ENCODE peak calls at places on chromosome 1, in six cellular contexts. S is astrocyte, C is prostate gland, Q is tibial artery, O is sigmoid colon, W is ovary. G is an unnamed sample.
A peak's percentile ranks its signal among the peaks of the same experiment; 100 is the strongest.

GRCh38 chr1:212814989-212815388 is 23.3 kb downstream of the TATDN3 start:
- DNase-seq in S (no peak), C (peak; percentile 13), Q (no peak), O (no peak), W (no peak), G (no peak)

GRCh38 chr1:46173361-46173856 is 1.5 kb upstream of the TSPAN1 start:
- DNase-seq in S (peak; percentile 22), C (no peak), Q (no peak), O (no peak), W (no peak), G (no peak)

GRCh38 chr1:110771245-110772022 is 96.7 kb upstream of the KCNA3 start:
- DNase-seq in S (no peak), C (no peak), Q (no peak), O (no peak), W (no peak), G (no peak)

GRCh38 chr1:83055391-83056170 is 943.4 kb downstream of the TTLL7 start:
- DNase-seq in S (no peak), C (peak; percentile 24), Q (no peak), O (no peak), W (no peak), G (no peak)

GRCh38 chr1:177425241-177425640 is 254.5 kb downstream of the BRINP2 start:
- DNase-seq in S (no peak), C (no peak), Q (no peak), O (no peak), W (no peak), G (no peak)

GRCh38 chr1:41712687-41713086 is 206.0 kb downstream of the HIVEP3 start:
- DNase-seq in S (no peak), C (no peak), Q (no peak), O (no peak), W (no peak), G (no peak)

GRCh38 chr1:101144868-101145808 is 91.7 kb upstream of the S1PR1 start:
- DNase-seq in S (peak; percentile 61), C (no peak), Q (no peak), O (no peak), W (no peak), G (no peak)

GRCh38 chr1:235513495-235514366 is 9.5 kb upstream of the B3GALNT2 start:
- DNase-seq in S (peak; percentile 45), C (peak; percentile 67), Q (no peak), O (no peak), W (peak; percentile 33), G (peak; percentile 24)

DNA sequence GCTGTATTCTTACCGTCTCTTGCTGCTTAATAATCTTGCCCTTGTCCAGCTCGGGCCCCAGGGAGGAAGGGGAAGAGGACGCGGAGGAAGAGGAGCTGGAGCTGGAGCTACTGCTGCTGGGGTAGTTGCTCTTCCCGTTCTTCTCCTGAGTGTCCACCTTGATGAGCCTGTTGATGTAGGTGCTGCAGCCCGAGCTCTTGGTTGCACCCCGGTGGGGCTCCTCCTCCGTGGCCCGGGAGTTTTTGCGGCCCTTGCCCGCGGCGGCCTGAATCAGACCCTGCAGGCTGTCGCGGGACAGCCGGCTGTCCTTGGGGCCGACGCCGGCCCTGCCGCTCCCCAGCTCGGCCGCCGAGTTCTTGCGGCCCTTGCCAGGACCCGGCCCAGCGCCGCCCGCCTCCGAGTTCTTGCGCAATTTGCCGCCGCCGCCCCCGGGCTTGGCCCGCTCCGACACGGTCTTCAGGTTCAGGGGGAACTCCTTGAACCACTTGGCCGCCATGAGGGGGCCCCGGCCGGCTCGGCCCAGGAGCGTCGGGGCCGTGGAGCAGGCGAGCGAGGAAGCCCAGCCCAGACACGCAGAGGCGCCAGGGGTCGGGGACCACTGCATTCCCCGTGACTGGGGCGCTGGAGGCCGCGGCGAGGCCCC is 475 bp upstream of the TDRD10 start:
- DNase-seq in S (no peak), C (no peak), Q (peak; percentile 77), O (peak; percentile 78), W (peak; percentile 77), G (peak; percentile 37)
- H3K4me3 ChIP-seq in S (no peak overlapping the region), C (peak overlapping the region; percentile 30), Q (peak overlapping the region; percentile 54), O (peak overlapping the region; percentile 28), W (peak overlapping the region; percentile 46), G (no peak overlapping the region)

DNA sequence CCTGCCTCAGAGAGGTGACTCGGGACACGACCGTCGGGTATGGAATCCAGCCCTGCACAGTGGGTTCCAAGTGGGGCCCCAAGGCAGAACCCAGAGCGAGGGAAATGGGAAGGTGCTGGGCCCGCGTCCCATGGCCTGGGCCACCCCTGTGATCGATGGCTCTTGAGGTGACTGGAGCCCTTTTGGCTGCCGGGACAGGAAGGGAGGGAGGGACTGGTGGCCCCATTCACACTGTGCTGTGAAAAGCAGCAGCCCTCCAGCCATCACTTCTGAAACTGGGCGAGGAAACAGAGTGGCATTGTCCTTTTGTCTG is 110.4 kb upstream of the IFFO2 start:
- DNase-seq in S (no peak), C (no peak), Q (no peak), O (no peak), W (no peak), G (no peak)
- H3K27ac ChIP-seq in S (no peak overlapping the region), C (peak overlapping the region; percentile 90), Q (no peak overlapping the region), O (no peak overlapping the region), W (no peak overlapping the region), G (peak overlapping the region; percentile 82)

DNA sequence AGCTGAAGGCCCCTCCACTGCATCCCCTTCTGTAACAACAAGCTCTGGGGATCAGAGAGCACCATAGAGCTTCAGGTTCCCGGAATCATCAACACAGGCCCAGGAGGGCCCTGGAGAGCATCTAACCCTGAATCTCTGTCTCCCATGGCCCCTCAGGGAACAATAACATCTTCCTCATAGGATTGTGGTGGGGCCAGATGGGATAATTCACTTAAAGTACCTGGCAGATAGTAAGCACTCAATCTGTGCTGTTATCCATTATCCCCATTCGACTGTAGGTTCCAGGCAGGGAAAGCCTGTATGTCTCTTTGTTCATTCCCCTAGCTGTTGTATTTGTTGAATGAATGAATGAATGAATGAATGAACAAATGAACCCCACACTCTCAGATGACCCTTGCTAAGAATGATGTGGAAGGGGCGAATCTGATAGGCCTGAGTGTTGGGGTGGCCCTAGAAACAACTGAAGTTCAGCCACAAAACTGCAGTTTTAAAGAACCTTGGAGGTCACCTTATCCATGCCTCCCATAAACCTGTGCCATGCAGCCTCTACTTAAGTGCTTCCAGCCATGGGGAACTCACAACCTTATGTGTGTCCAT is 14.5 kb downstream of the LAPTM5 start:
- DNase-seq in S (no peak), C (no peak), Q (no peak), O (no peak), W (no peak), G (no peak)
- H3K4me1 ChIP-seq in S (peaks cover 9% of the 10 kb centered on the region), C (no peaks in the 10 kb centered on the region), Q (peaks cover under 1% of the 10 kb centered on the region), O (no peaks in the 10 kb centered on the region), W (no peaks in the 10 kb centered on the region), G (peaks cover 7% of the 10 kb centered on the region)

DNA sequence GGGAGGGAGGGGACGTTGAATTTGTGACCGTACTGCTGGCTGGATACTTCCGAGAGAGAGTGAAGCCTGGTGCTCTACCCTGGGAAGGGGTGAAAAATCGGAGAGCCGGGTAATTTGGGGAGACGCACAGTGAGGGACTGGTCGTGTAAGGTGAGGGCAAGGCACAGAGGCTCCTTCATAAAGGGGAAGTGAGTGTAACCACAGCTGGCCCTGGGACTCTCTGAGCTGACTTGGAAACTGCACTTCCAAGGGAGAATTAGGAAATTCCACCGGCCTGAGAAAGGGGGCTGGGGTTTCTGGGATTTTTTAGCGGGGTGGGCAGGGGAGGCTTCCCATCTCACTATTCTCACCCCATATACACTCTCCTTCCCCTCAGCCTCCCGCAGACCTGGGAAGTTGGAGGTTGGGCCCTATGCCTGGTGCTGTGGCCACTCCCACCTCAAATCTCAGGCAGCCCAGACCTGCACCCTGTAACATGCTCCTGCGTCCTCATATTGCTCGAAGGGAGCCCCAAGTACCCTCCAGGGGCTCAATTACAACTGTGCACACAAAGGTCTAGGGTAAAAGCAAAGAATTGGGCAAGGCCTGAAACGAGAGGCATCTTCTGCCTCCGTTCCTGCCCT is 88.2 kb upstream of the IPO9 start:
- DNase-seq in S (no peak), C (no peak), Q (no peak), O (peak; percentile 79), W (no peak), G (no peak)
- H3K4me3 ChIP-seq in S (peak overlapping the region; percentile 67), C (peak overlapping the region; percentile 64), Q (peak overlapping the region; percentile 72), O (peak overlapping the region; percentile 42), W (peak overlapping the region; percentile 72), G (peak overlapping the region; percentile 35)

G was measured in body of pancreas.